ENCODE peak calls at places on chromosomes 11 and 22, in six cellular contexts. One of them, this sample, is unnamed.

GRCh38 chr11:125085301-125086081 is 22.4 kb downstream of the SLC37A2 start:
- DNase-seq in DMS153: no peak
- DNase-seq in neural progenitor cell: no peak
- DNase-seq in amygdala: no peak
- DNase-seq in pancreas: peak
- DNase-seq in stimulated activated CD4-positive, alpha-beta T cell treated with anti-CD3 and anti-CD28 coated beads, Interleukin-15, amount 100 ng/mL, for 1 hour: no peak
- DNase-seq in this sample: no peak

GRCh38 chr11:93783767-93784151 is 323 bp upstream of the MED17 start:
- DNase-seq in amygdala: no peak
- DNase-seq in pancreas: no peak
- DNase-seq in neural progenitor cell: no peak
- DNase-seq in stimulated activated CD4-positive, alpha-beta T cell treated with anti-CD3 and anti-CD28 coated beads, Interleukin-15, amount 100 ng/mL, for 1 hour: no peak
- DNase-seq in DMS153: no peak
- DNase-seq in this sample: no peak

GRCh38 chr11:66641834-66642233 is 3.3 kb downstream of the RBM4 start:
- DNase-seq in neural progenitor cell: no peak
- DNase-seq in pancreas: no peak
- DNase-seq in DMS153: no peak
- DNase-seq in stimulated activated CD4-positive, alpha-beta T cell treated with anti-CD3 and anti-CD28 coated beads, Interleukin-15, amount 100 ng/mL, for 1 hour: no peak
- DNase-seq in amygdala: no peak
- DNase-seq in this sample: no peak

GRCh38 chr11:11313426-11313825 is 39.6 kb downstream of the CSNK2A3 start:
- DNase-seq in pancreas: no peak
- DNase-seq in neural progenitor cell: no peak
- DNase-seq in stimulated activated CD4-positive, alpha-beta T cell treated with anti-CD3 and anti-CD28 coated beads, Interleukin-15, amount 100 ng/mL, for 1 hour: no peak
- DNase-seq in DMS153: peak
- DNase-seq in amygdala: no peak
- DNase-seq in this sample: no peak

GRCh38 chr11:115180272-115180671 is 323.9 kb downstream of the CADM1 start:
- DNase-seq in pancreas: no peak
- DNase-seq in neural progenitor cell: peak
- DNase-seq in DMS153: no peak
- DNase-seq in amygdala: no peak
- DNase-seq in stimulated activated CD4-positive, alpha-beta T cell treated with anti-CD3 and anti-CD28 coated beads, Interleukin-15, amount 100 ng/mL, for 1 hour: no peak
- DNase-seq in this sample: no peak

GRCh38 chr22:23837911-23838685 is 708 bp downstream of the DERL3 start:
- DNase-seq in pancreas: no peak
- DNase-seq in neural progenitor cell: peak
- DNase-seq in stimulated activated CD4-positive, alpha-beta T cell treated with anti-CD3 and anti-CD28 coated beads, Interleukin-15, amount 100 ng/mL, for 1 hour: no peak
- DNase-seq in DMS153: no peak
- DNase-seq in amygdala: no peak
- DNase-seq in this sample: no peak

GRCh38 chr22:48939441-48940265 is 888.0 kb downstream of the BRD1 start:
- DNase-seq in stimulated activated CD4-positive, alpha-beta T cell treated with anti-CD3 and anti-CD28 coated beads, Interleukin-15, amount 100 ng/mL, for 1 hour: no peak
- DNase-seq in amygdala: no peak
- DNase-seq in pancreas: peak
- DNase-seq in neural progenitor cell: no peak
- DNase-seq in DMS153: no peak
- DNase-seq in this sample: no peak

GRCh38 chr11:94785509-94785908 is 17.4 kb downstream of the AMOTL1 start:
- DNase-seq in pancreas: no peak
- DNase-seq in DMS153: no peak
- DNase-seq in neural progenitor cell: peak
- DNase-seq in stimulated activated CD4-positive, alpha-beta T cell treated with anti-CD3 and anti-CD28 coated beads, Interleukin-15, amount 100 ng/mL, for 1 hour: no peak
- DNase-seq in amygdala: no peak
- DNase-seq in this sample: no peak

GRCh38 chr11:111766834-111767142 is 599 bp upstream of the PPP2R1B start:
- DNase-seq in neural progenitor cell: no peak
- DNase-seq in stimulated activated CD4-positive, alpha-beta T cell treated with anti-CD3 and anti-CD28 coated beads, Interleukin-15, amount 100 ng/mL, for 1 hour: no peak
- DNase-seq in amygdala: no peak
- DNase-seq in DMS153: no peak
- DNase-seq in pancreas: no peak
- DNase-seq in this sample: no peak